ENCODE peak calls at places on chromosomes 7 and 10, in seven cellular contexts. O is CD4-positive, alpha-beta memory T cell; Y is GM23248; F is mammary epithelial cell; Q is right lobe of liver; V is BE2C; X is effector memory CD4-positive, alpha-beta T cell. G is an unnamed sample.

GRCh38 chr10:13056461-13057077 is 43.4 kb upstream of the OPTN start:
- DNase-seq in O (no peak), Y (peak; percentile 5), F (peak; percentile 8), Q (no peak), V (peak; percentile 23), X (no peak), G (no peak)

GRCh38 chr7:12458520-12459131 is 55.0 kb upstream of the VWDE start:
- DNase-seq in O (no peak), Y (peak; percentile 66), F (peak; percentile 19), Q (no peak), V (peak; percentile 21), X (no peak), G (no peak)

GRCh38 chr10:132449051-132449825 is 52.2 kb downstream of the PWWP2B start:
- DNase-seq in O (no peak), Y (no peak), F (no peak), Q (peak; percentile 84), V (peak; percentile 58), X (no peak), G (no peak)

GRCh38 chr10:90905925-90906324 is 15.0 kb downstream of the ANKRD1 start:
- DNase-seq in O (no peak), Y (no peak), F (no peak), Q (no peak), V (no peak), X (no peak), G (no peak)

GRCh38 chr7:131859162-131859821 is 302.9 kb upstream of the PODXL start:
- DNase-seq in O (no peak), Y (peak; percentile 82), F (peak; percentile 60), Q (peak; percentile 59), V (peak; percentile 78), X (no peak), G (peak; percentile 75)

GRCh38 chr7:101901661-101902491 is 84.5 kb downstream of the CUX1 start:
- DNase-seq in O (no peak), Y (peak; percentile 64), F (no peak), Q (no peak), V (no peak), X (no peak), G (no peak)

GRCh38 chr7:55593515-55594318 is 21.4 kb upstream of the VOPP1 start:
- DNase-seq in O (peak; percentile 62), Y (peak; percentile 69), F (peak; percentile 51), Q (peak; percentile 60), V (peak; percentile 83), X (peak; percentile 29), G (no peak)

GRCh38 chr10:97174937-97175336 is 10.8 kb downstream of the SLIT1 start:
- DNase-seq in O (no peak), Y (no peak), F (no peak), Q (no peak), V (no peak), X (no peak), G (no peak)

GRCh38 chr7:77386165-77386824 is 29.9 kb downstream of the GSAP start:
- DNase-seq in O (no peak), Y (peak; percentile 44), F (no peak), Q (no peak), V (no peak), X (no peak), G (no peak)

GRCh38 chr7:155378959-155379871 is 78.7 kb upstream of the EN2 start:
- DNase-seq in O (no peak), Y (no peak), F (no peak), Q (no peak), V (no peak), X (no peak), G (no peak)

GRCh38 chr10:76459016-76459415 is 1027.6 kb downstream of the LRMDA start:
- DNase-seq in O (no peak), Y (no peak), F (no peak), Q (no peak), V (no peak), X (no peak), G (peak; percentile 85)

GRCh38 chr7:26083113-26083512 is 68.9 kb upstream of the NFE2L3 start:
- DNase-seq in O (no peak), Y (peak; percentile 13), F (peak; percentile 87), Q (no peak), V (no peak), X (no peak), G (no peak)
- H3K4me3 ChIP-seq in O (no peak overlapping the region), Y (no peak overlapping the region), F (no peak overlapping the region), Q (no peak overlapping the region), V (no peak overlapping the region), X (no peak overlapping the region), G (no peak overlapping the region)

DNA sequence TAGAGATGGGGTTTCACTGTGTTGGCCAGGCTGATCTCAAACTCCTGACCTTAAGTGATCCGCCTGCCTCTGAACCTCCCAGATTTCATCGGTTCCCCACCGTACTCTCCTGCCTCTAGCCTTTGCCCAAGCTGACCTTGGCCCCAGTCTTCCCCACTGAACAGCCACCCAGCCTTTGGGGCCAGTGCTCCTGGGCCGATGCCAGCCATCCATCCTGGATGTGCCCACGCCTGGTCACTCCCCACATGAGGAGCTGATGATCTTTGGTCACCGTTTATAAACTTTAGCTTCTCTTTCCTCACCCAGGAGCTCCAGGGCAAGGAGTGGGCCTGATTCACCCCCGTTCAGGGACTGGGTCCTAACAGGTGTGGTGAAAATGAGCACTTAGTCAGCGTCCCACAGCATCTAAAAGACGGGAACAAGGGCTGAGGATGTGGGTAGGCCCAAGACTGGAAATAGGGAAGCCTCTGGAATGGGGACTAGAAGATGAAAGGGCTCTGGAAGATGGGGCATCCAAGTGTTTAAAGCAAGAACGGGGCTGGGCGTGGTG is 22.9 kb downstream of the GTF2IRD1 start:
- DNase-seq in O (no peak), Y (no peak), F (peak; percentile 75), Q (peak; percentile 57), V (no peak), X (no peak), G (no peak)
- H3K4me1 ChIP-seq in O (no peaks in the 10 kb centered on the region), Y (peaks cover 43% of the 10 kb centered on the region), F (peaks cover 63% of the 10 kb centered on the region), Q (peaks cover 32% of the 10 kb centered on the region), V (peaks cover 26% of the 10 kb centered on the region), X (no peaks in the 10 kb centered on the region), G (peaks cover 52% of the 10 kb centered on the region)

GRCh38 chr7:91784469-91784868 is 96.0 kb downstream of the MTERF1 start:
- DNase-seq in O (no peak), Y (peak; percentile 86), F (peak; percentile 53), Q (no peak), V (no peak), X (no peak), G (no peak)
- H3K4me3 ChIP-seq in O (no peak overlapping the region), Y (no peak overlapping the region), F (no peak overlapping the region), Q (no peak overlapping the region), V (no peak overlapping the region), X (no peak overlapping the region), G (no peak overlapping the region)

DNA sequence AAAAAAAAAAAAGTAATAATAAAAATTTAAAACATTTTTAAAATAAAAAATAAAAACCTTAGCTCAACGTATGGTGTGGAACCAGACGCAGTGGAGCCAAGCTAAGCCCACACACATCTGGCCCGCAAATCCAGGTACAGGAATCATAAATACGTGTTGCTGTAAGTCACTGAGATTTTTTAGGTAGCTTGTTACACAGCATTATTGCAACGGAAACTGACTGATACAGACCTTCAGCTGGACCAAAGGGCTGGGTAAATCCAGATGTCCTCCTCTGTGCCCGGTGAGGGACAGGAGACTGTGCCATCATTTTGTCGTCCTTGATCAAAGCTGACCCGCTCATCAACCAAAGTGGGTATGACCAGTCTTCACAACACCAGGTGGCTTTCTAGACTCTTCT is 104.9 kb downstream of the TMEM130 start:
- DNase-seq in O (no peak), Y (no peak), F (no peak), Q (no peak), V (no peak), X (no peak), G (no peak)
- H3K4me1 ChIP-seq in O (no peaks in the 10 kb centered on the region), Y (no peaks in the 10 kb centered on the region), F (no peaks in the 10 kb centered on the region), Q (no peaks in the 10 kb centered on the region), V (no peaks in the 10 kb centered on the region), X (no peaks in the 10 kb centered on the region), G (no peaks in the 10 kb centered on the region)

G was measured in sigmoid colon.